ENCODE peak calls at places on chromosomes 1 and 21, in ten cellular contexts. W is epithelial cell of esophagus; N is suprapubic skin; X is stimulated activated CD4-positive, alpha-beta T cell treated with anti-CD3 and anti-CD28 coated beads, Interleukin-2, amount 100 ng/mL, for 24 hours; Q is NCI-H1048; O is IMR-90; S is NCI-H1092 treated with DMSO at 0.1 percent for 48 hours; K is GDM1; F is H9; J is non-pigmented ciliary epithelial cell. L is an unnamed sample.

GRCh38 chr1:208059328-208060017 is 148.5 kb upstream of the CD34 start:
- DNase-seq in K (no peak), J (no peak), N (no peak), S (no peak), X (no peak), F (no peak), W (no peak), Q (no peak), O (no peak), L (no peak)

GRCh38 chr1:108502624-108503023 is 52.5 kb downstream of the NBPF6 start:
- DNase-seq in F (no peak), W (peak), J (no peak), X (no peak), O (peak), S (no peak), K (no peak), Q (no peak), N (no peak), L (no peak)

GRCh38 chr1:69284508-69284907 is 283.2 kb upstream of the LRRC7 start:
- DNase-seq in J (no peak), S (no peak), X (no peak), W (no peak), Q (no peak), F (no peak), K (no peak), N (no peak), O (no peak), L (no peak)

GRCh38 chr1:234001817-234002216 is 97.3 kb downstream of the SLC35F3 start:
- DNase-seq in K (no peak), J (no peak), N (no peak), F (no peak), S (no peak), Q (no peak), O (no peak), X (no peak), W (peak), L (no peak)

GRCh38 chr1:160416369-160416768 is 16.0 kb downstream of the VANGL2 start:
- DNase-seq in F (peak), X (no peak), J (no peak), K (no peak), S (peak), W (peak), O (peak), Q (no peak), N (no peak), L (no peak)

GRCh38 chr1:228437424-228437823 is 20.8 kb upstream of the TRIM17 start:
- DNase-seq in O (no peak), J (no peak), N (peak), Q (no peak), S (no peak), X (no peak), K (no peak), W (no peak), F (no peak), L (no peak)

GRCh38 chr1:74502432-74502831 is 10.0 kb downstream of the LRRC53 start:
- DNase-seq in J (no peak), W (peak), S (no peak), Q (no peak), K (no peak), F (peak), X (no peak), O (peak), N (no peak), L (no peak)

GRCh38 chr1:235734335-235734734 is 84.8 kb upstream of the GNG4 start:
- DNase-seq in Q (no peak), S (no peak), N (no peak), X (no peak), J (no peak), K (no peak), O (no peak), F (no peak), W (no peak), L (no peak)

GRCh38 chr1:89887270-89887669 is 66.4 kb downstream of the LRRC8D start:
- DNase-seq in X (no peak), O (peak), N (no peak), K (no peak), Q (no peak), J (no peak), F (no peak), S (no peak), W (peak), L (no peak)

GRCh38 chr1:48228156-48228555 is 5.6 kb downstream of the SLC5A9 start:
- DNase-seq in J (no peak), W (no peak), F (peak), S (no peak), K (peak), X (no peak), Q (no peak), O (no peak), N (no peak), L (no peak)

GRCh38 chr1:192545781-192546521 is 29.6 kb upstream of the RGS1 start:
- DNase-seq in W (no peak), J (no peak), O (no peak), X (no peak), F (no peak), K (no peak), S (no peak), Q (no peak), N (no peak), L (no peak)

GRCh38 chr21:42081138-42081537 is 10.0 kb downstream of the UMODL1 start:
- DNase-seq in J (no peak), F (no peak), N (no peak), Q (no peak), O (no peak), X (no peak), W (no peak), S (no peak), K (no peak), L (no peak)

GRCh38 chr1:204130178-204130577 is 21.7 kb downstream of the ETNK2 start:
- DNase-seq in X (no peak), J (no peak), O (no peak), S (peak), F (peak), N (no peak), K (no peak), Q (no peak), W (no peak), L (no peak)

GRCh38 chr1:236151739-236152424 is 9.5 kb downstream of the GPR137B start:
- DNase-seq in S (no peak), F (no peak), O (no peak), X (no peak), J (no peak), K (no peak), N (no peak), Q (no peak), W (no peak), L (no peak)

GRCh38 chr1:11358991-11359390 is 86.0 kb downstream of the UBIAD1 start:
- DNase-seq in W (no peak), Q (no peak), N (no peak), X (no peak), F (no peak), S (no peak), O (no peak), J (no peak), K (no peak), L (no peak)

GRCh38 chr1:65959896-65960295 is 167.2 kb downstream of the PDE4B start:
- DNase-seq in Q (no peak), K (no peak), S (no peak), J (no peak), X (no peak), F (no peak), N (no peak), O (peak), W (no peak), L (no peak)

GRCh38 chr1:159991513-159991912 is 37.5 kb upstream of the SLAMF9 start:
- DNase-seq in J (no peak), W (peak), K (peak), F (no peak), Q (no peak), S (no peak), N (no peak), X (no peak), O (peak), L (no peak)

GRCh38 chr1:1510912-1511532 is 940 bp upstream of the ATAD3A start:
- DNase-seq in Q (peak), J (no peak), X (peak), F (peak), N (no peak), S (no peak), O (peak), K (no peak), W (peak), L (no peak)

GRCh38 chr1:218847966-218848365 is 325.7 kb upstream of the LYPLAL1 start:
- DNase-seq in W (no peak), X (no peak), K (no peak), N (no peak), Q (no peak), F (no peak), S (no peak), O (no peak), J (no peak), L (no peak)

GRCh38 chr1:200624679-200625335 is 4.3 kb upstream of the KIF14 start:
- DNase-seq in X (no peak), K (no peak), F (no peak), W (peak), O (no peak), N (no peak), Q (no peak), S (no peak), J (no peak), L (no peak)

GRCh38 chr1:52127181-52128175 is 14.4 kb upstream of the ZFYVE9 start:
- DNase-seq in N (no peak), W (peak), S (peak), X (peak), K (no peak), J (no peak), O (peak), F (no peak), Q (no peak), L (no peak)

GRCh38 chr1:56490619-56491018 is 88.7 kb downstream of the PLPP3 start:
- DNase-seq in K (no peak), X (no peak), F (no peak), Q (no peak), S (no peak), J (no peak), N (no peak), O (no peak), W (no peak), L (no peak)

GRCh38 chr1:68470388-68470970 is 20.7 kb upstream of the RPE65 start:
- DNase-seq in F (no peak), X (no peak), O (peak), J (no peak), N (no peak), K (no peak), W (peak), S (no peak), Q (no peak), L (no peak)